ENCODE peak calls at places on chromosomes 4 and X, in five cellular contexts. P is IMR-90, S is H1, M is A549, Z is HCT116. A is an unnamed sample.
A peak's percentile ranks its signal among the peaks of the same experiment; 100 is the strongest.

GRCh38 chr4:8284391-8284790 is 14.8 kb downstream of the HTRA3 start:
- DNase-seq in S (no peak), Z (no peak), P (no peak), M (no peak), A (no peak)

GRCh38 chrX:49959602-49960001 is 37.2 kb downstream of the CLCN5 start:
- DNase-seq in P (no peak), S (no peak), M (no peak), Z (no peak), A (no peak)

GRCh38 chr4:111027526-111027925 is 404.6 kb upstream of the PITX2 start:
- DNase-seq in M (peak; percentile 3), S (no peak), Z (no peak), P (peak; percentile 83), A (no peak)

GRCh38 chrX:65668362-65669310 is 1.2 kb downstream of the MSN start:
- DNase-seq in M (peak; percentile 77), Z (peak; percentile 29), S (no peak), P (peak; percentile 80), A (no peak)

GRCh38 chr4:102174800-102175199 is 170.5 kb downstream of the SLC39A8 start:
- DNase-seq in Z (no peak), M (peak; percentile 1), P (peak; percentile 32), S (no peak), A (no peak)

GRCh38 chr4:60884545-60884944 is 315.6 kb upstream of the ADGRL3 start:
- DNase-seq in Z (no peak), S (no peak), P (no peak), M (no peak), A (no peak)

GRCh38 chr4:17912011-17912410 is 101.2 kb downstream of the NCAPG start:
- DNase-seq in Z (no peak), P (no peak), S (no peak), M (no peak), A (no peak)

GRCh38 chr4:5751918-5752802 is 41.2 kb downstream of the EVC start:
- DNase-seq in S (peak; percentile 46), Z (no peak), M (no peak), P (peak; percentile 90), A (no peak)

GRCh38 chrX:420496-421223 is 34.0 kb upstream of the PPP2R3B start:
- DNase-seq in M (no peak), S (no peak), Z (no peak), P (no peak), A (no peak)

GRCh38 chrX:109890910-109891502 is 111.9 kb upstream of the TMEM164 start:
- DNase-seq in P (peak; percentile 59), M (peak; percentile 72), Z (peak; percentile 43), S (peak; percentile 10), A (peak; percentile 43)

GRCh38 chr4:64271601-64272081 is 137.6 kb downstream of the TECRL start:
- DNase-seq in Z (no peak), S (no peak), M (peak; percentile 67), P (no peak), A (peak; percentile 31)

DNA sequence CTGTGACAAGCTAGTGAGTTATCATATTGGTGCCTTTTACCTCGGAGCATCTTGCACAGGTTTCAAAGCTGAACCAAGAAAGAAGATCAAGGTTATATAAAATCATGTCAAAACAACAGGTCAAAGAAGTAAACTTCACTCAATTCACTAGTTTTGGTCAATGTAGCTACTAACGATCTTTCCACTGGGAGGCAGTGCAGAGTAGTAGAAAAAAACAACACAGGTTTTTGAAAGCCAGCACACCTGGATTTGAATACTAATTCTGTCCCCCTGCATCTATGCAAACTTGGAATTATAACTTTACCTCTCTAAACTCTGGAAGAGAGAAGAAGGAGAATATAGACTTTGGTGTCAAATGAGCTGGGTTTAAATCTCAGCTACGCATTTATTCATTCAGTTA is 266.1 kb downstream of the GRIA3 start:
- DNase-seq in P (peak; percentile 1), M (peak; percentile 17), Z (no peak), S (no peak), A (peak; percentile 3)
- TF ChIP-seq CEBPB in P (no peak), M (no peak), Z (no peak), S (no peak), A (no peak)

DNA sequence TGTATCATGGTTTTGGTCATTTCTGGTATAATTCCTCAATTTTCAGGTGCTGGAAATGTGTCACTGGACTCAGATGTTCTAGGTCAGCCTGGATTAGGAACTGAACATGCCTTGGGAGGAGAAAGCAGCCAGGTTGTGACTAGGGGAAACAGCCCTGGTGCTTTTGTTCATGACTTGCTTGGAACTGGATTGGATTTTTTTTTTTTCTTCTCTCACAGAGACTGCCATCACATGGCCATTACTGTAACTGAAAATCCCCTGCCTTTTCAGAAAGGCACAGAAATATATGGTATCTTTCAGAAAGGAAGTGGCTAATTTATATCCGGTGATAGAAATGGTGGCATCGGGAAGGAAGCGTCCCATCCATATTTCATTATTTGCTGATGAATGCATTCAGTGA is 34.6 kb downstream of the SEPTIN11 start:
- DNase-seq in P (peak; percentile 69), Z (no peak), M (no peak), S (no peak), A (peak; percentile 10)
- TF ChIP-seq CEBPB in P (no peak), Z (no peak), M (no peak), S (no peak), A (no peak)

DNA sequence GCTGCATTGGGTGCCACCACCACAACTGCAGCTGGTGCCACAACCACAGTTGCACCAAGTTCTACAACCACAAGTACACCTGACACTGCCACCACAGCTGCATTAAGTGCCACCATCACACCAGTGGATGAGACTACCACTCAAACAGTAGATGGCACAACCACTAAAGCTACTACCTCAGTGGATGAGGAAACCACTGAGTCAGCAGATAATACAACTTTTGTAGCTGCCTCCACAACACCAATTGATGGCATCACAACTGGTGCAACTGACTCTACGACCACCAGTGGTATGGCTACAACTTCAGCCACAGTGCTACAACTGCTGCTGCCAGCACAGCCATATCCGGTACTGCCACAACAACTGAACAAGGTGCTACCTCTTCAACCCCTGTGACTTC is 35.1 kb upstream of the CABS1 start:
- DNase-seq in Z (no peak), M (no peak), S (no peak), P (no peak), A (no peak)
- TF ChIP-seq CEBPB in Z (no peak), M (no peak), S (no peak), P (no peak), A (no peak)

DNA sequence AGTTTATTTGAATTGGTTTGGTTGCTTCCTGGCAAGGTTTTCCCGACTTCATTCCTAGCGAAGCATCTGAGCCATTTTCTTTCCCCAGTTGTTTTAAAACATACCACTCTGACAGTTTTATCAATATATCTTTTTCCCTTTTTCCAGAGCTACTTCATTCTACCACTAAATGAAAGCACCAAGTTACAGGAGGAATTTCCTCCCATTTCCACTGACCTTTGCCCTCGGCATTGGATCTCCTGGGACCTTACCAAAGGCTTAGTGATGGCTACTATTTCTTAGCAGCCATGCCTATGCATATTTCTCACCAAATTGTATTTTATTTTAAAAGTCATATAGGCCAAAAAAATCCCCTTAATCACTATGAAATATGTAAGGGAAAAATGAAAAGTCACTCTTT is 150.5 kb downstream of the ZNF330 start:
- DNase-seq in S (no peak), Z (no peak), P (no peak), M (no peak), A (no peak)
- TF ChIP-seq CEBPB in S (no peak), Z (no peak), P (no peak), M (no peak), A (no peak)

GRCh38 chr4:866761-867390 is 40.9 kb upstream of the CPLX1 start:
- DNase-seq in S (no peak), P (no peak), Z (no peak), M (no peak), A (no peak)
- TF ChIP-seq CEBPB in S (no peak), P (no peak), Z (no peak), M (no peak), A (no peak)

GRCh38 chrX:12494400-12495138 is 296.6 kb upstream of the PRPS2 start:
- DNase-seq in M (no peak), P (no peak), S (no peak), Z (no peak), A (no peak)

GRCh38 chrX:12496343-12496742 is 294.9 kb upstream of the PRPS2 start:
- DNase-seq in S (no peak), M (no peak), P (no peak), Z (no peak), A (no peak)

GRCh38 chrX:12497832-12498591 is 293.2 kb upstream of the PRPS2 start:
- DNase-seq in M (peak; percentile 4), Z (no peak), P (no peak), S (no peak), A (no peak)
- TF ChIP-seq CEBPB in M (no peak), Z (no peak), P (no peak), S (no peak), A (no peak)

DNA sequence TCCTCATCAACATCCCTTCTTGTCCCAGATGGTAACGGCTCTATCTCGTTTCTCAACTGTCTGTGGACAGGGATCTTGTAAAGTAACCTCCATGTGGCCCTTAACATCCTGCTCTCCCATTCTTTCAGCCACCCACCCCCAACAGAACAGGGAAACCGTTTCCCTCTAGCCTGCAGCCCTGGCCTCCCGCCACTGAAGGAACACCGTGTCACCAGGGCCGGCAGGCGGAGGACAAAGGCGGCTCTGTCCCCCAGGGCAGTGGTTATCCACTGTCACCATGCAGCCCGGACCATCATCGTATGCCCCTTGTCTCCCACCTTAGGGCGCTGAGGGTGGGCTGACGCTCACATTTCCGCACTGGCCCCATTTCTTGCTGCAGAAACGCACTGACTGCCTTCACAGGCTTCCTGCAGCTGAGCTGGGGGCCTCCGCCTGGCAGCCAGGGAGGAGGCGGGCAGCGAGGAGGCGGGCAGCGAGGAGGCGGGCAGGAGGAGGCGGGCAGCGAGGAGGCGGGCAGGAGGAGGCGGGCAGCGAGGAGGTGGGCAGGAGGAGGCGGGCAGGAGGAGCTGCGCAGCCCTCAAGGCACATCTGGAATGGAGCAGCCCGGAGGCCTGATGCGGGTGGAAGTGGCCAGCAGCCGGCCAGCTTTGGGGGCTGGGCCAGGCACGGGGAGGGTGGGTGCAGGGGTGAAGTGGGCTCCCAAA is 20.8 kb upstream of the KIAA0232 start:
- DNase-seq in P (no peak), S (no peak), Z (no peak), M (no peak), A (no peak)
- TF ChIP-seq CEBPB in P (no peak), S (no peak), Z (no peak), M (no peak), A (no peak)

GRCh38 chr4:104491396-104491821 is 3.3 kb downstream of the CXXC4 start:
- DNase-seq in P (no peak), Z (no peak), M (peak; percentile 37), S (no peak), A (no peak)
- TF ChIP-seq CEBPB in P (no peak), Z (no peak), M (no peak), S (no peak), A (no peak)

A was measured in HepG2.